ENCODE peak calls at places on chromosomes 1 and 21, in five cellular contexts. C is heart left ventricle, N is IMR-90, Y is uterus, G is spleen. I is an unnamed sample. For H3K36me3, the result is how much of the 10 kb centered on the place peaks cover.

GRCh38 chr1:37995773-37996379 is 6.1 kb upstream of the SF3A3 start:
- DNase-seq in G (peak), N (peak), Y (peak), C (peak), I (no peak)

GRCh38 chr1:66505671-66506392 is 28.1 kb upstream of the SGIP1 start:
- DNase-seq in C (no peak), N (peak), Y (no peak), G (no peak), I (peak)

GRCh38 chr1:153921803-153922075 is 1.0 kb downstream of the GATAD2B start:
- DNase-seq in Y (no peak), N (no peak), G (no peak), C (no peak), I (no peak)

GRCh38 chr1:181033128-181033798 is 520 bp upstream of the MR1 start:
- DNase-seq in N (peak), G (no peak), C (no peak), Y (peak), I (no peak)

GRCh38 chr1:36650200-36651065 is 167.7 kb upstream of the CSF3R start:
- DNase-seq in C (no peak), G (no peak), N (peak), Y (no peak), I (no peak)

GRCh38 chr21:32406405-32406804 is 6.1 kb upstream of the EVA1C start:
- DNase-seq in G (no peak), Y (no peak), N (no peak), C (no peak), I (no peak)

GRCh38 chr1:186225089-186225488 is 150.0 kb downstream of the TPR start:
- DNase-seq in Y (no peak), G (no peak), N (no peak), C (no peak), I (no peak)

GRCh38 chr1:206885341-206886060 is 11.7 kb upstream of the IL24 start:
- DNase-seq in Y (no peak), C (no peak), G (no peak), N (no peak), I (no peak)

GRCh38 chr1:209397910-209398309 is 185.6 kb upstream of the CAMK1G start:
- DNase-seq in N (no peak), Y (no peak), C (no peak), G (no peak), I (no peak)

GRCh38 chr1:16183157-16183556 is 27.3 kb upstream of the EPHA2 start:
- DNase-seq in C (no peak), N (peak), Y (peak), G (no peak), I (no peak)

GRCh38 chr21:31612889-31613785 is 46.4 kb upstream of the SOD1 start:
- DNase-seq in Y (no peak), G (no peak), C (no peak), N (peak), I (no peak)

GRCh38 chr1:202014915-202015676 is 4.7 kb downstream of the ELF3 start:
- DNase-seq in Y (no peak), N (no peak), C (no peak), G (no peak), I (no peak)

GRCh38 chr1:231171623-231172197 is 9.9 kb downstream of the TRIM67 start:
- DNase-seq in N (no peak), G (no peak), C (no peak), Y (no peak), I (no peak)

GRCh38 chr1:163068716-163069115 is 445 bp upstream of the RGS4 start:
- DNase-seq in C (no peak), Y (no peak), N (peak), G (no peak), I (no peak)

GRCh38 chr1:221945669-221946068 is 203.8 kb upstream of the DUSP10 start:
- DNase-seq in Y (no peak), C (no peak), G (no peak), N (no peak), I (no peak)
- TF ChIP-seq CTCF in Y (no peak), C (no peak), G (no peak), N (no peak), I (no peak)

GRCh38 chr1:64849942-64850341 is 105.1 kb downstream of the RAVER2 start:
- DNase-seq in Y (no peak), G (no peak), N (no peak), C (no peak), I (no peak)
- H3K36me3 ChIP-seq in Y (under half), G (half or more), N (half or more), C (half or more), I (under half)

DNA sequence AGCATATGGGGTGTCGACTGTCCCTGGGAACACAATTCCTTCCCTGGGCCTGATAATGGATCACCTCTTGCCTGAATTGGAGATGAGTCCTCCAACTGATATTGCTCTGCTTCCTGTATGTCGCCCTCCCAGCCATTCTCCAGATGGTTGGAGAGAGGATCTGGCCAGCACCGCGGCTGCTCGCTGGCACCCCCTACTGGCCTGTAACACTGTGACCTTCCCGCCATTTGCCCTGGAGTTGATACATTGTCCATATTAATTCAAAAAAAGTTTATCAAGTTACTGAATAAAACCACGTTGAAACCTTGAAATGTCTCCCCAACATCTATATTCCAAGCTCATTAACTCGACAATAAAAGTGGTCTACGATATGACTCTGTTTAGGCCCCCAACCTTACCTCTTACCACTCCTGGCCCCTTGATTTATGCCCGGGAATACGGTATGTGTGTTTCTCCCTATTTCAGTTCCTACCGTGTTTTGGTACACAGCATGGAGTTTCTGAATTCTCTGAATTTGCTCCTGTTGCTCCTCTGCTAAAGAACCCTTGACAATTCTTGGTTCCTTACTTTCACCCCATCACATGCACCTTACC is 241.8 kb upstream of the KIAA0040 start:
- DNase-seq in C (no peak), Y (no peak), N (no peak), G (no peak), I (no peak)
- TF ChIP-seq CTCF in C (no peak), Y (no peak), N (no peak), G (no peak), I (peak)

DNA sequence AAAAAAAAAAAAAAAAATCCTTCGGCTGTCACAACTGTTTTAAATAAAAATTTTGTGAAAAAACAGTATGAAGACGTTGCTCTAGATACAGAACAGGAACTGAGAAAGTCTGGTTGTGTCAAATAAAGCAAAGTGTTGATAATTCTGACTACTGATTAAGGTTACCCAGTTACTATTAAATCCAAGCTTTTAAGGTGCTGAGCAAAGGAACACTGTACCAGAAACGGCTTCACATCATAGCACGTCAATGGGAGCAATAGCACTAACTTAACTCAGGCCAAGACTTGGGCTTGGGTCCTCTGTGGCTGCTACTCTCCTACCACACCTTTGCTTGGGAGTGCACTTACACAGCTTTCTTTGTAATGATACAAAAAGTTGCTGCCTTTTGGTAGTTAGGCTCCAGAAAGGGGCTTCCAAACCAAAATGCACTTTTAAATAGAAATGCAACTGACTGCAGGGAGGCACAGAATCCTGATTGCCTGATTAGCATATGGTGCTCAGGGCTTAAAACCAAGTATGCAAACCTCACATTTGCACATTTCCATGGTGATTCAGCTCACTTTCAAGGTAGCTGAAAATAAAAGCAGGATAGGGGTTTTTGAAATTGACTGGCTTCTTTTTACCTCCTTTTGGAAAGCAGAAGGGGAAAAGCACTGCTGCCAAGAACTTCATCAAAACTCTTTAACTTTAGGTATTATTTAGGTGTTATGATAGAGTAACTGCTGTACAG is 6.3 kb downstream of the MCL1 start:
- DNase-seq in Y (no peak), C (no peak), G (peak), N (no peak), I (no peak)
- H3K36me3 ChIP-seq in Y (under half), C (half or more), G (under half), N (half or more), I (under half)